ENCODE peak calls at places on chromosomes 7 and 10, in four cellular contexts. A, G, V and J are unnamed samples.

GRCh38 chr7:55794527-55794926 is 68.0 kb downstream of the SEPTIN14 start:
- DNase-seq in A (no peak), G (no peak), V (no peak), J (no peak)

GRCh38 chr10:3943695-3944257 is 158.8 kb upstream of the KLF6 start:
- DNase-seq in A (no peak), G (no peak), V (no peak), J (no peak)

GRCh38 chr10:53434413-53434812 is 661.8 kb upstream of the MBL2 start:
- DNase-seq in A (no peak), G (no peak), V (no peak), J (no peak)

GRCh38 chr10:123797813-123798212 is 93.8 kb downstream of the CPXM2 start:
- DNase-seq in A (peak), G (no peak), V (no peak), J (no peak)

GRCh38 chr10:46293832-46294640 is 7.2 kb downstream of the ANTXRL start:
- DNase-seq in A (no peak), G (no peak), V (peak), J (peak)

GRCh38 chr7:88243345-88243909 is 23.6 kb upstream of the SRI start:
- DNase-seq in A (no peak), G (no peak), V (peak), J (no peak)

GRCh38 chr10:18607503-18607902 is 43.9 kb downstream of the NSUN6 start:
- DNase-seq in A (no peak), G (peak), V (peak), J (peak)

GRCh38 chr7:69597278-69598076 is 798 bp upstream of the AUTS2 start:
- DNase-seq in A (peak), G (peak), V (no peak), J (peak)

GRCh38 chr10:72334196-72334831 is 20.4 kb downstream of the DNAJB12 start:
- DNase-seq in A (no peak), G (no peak), V (peak), J (no peak)

GRCh38 chr10:116044722-116045374 is 228.2 kb downstream of the GFRA1 start:
- DNase-seq in A (no peak), G (no peak), V (no peak), J (no peak)

GRCh38 chr10:82091413-82091812 is 216.4 kb downstream of the NRG3 start:
- DNase-seq in A (no peak), G (no peak), V (no peak), J (no peak)

GRCh38 chr10:7411671-7412481 is 1.0 kb upstream of the SFMBT2 start:
- DNase-seq in A (no peak), G (no peak), V (no peak), J (no peak)

GRCh38 chr10:80357000-80357803 is 621 bp downstream of the DYDC2 start:
- DNase-seq in A (no peak), G (no peak), V (no peak), J (no peak)

GRCh38 chr7:116585392-116585791 is 60.6 kb downstream of the CAV1 start:
- DNase-seq in A (no peak), G (no peak), V (no peak), J (no peak)

GRCh38 chr7:116582806-116583444 is 58.1 kb downstream of the CAV1 start:
- DNase-seq in A (no peak), G (no peak), V (no peak), J (no peak)

GRCh38 chr7:116582164-116582732 is 57.4 kb downstream of the CAV1 start:
- DNase-seq in A (no peak), G (no peak), V (no peak), J (no peak)

GRCh38 chr7:116584721-116585120 is 59.9 kb downstream of the CAV1 start:
- DNase-seq in A (no peak), G (no peak), V (no peak), J (no peak)

GRCh38 chr7:116583653-116584052 is 58.8 kb downstream of the CAV1 start:
- DNase-seq in A (no peak), G (no peak), V (no peak), J (no peak)
- TF ChIP-seq EP300 in A (no peak), G (no peak), V (no peak), J (no peak)

GRCh38 chr7:17233643-17234397 is 64.6 kb upstream of the AHR start:
- DNase-seq in A (no peak), G (no peak), V (peak), J (no peak)
- TF ChIP-seq POLR2A in A (no peak), G (no peak), V (no peak), J (no peak)

DNA sequence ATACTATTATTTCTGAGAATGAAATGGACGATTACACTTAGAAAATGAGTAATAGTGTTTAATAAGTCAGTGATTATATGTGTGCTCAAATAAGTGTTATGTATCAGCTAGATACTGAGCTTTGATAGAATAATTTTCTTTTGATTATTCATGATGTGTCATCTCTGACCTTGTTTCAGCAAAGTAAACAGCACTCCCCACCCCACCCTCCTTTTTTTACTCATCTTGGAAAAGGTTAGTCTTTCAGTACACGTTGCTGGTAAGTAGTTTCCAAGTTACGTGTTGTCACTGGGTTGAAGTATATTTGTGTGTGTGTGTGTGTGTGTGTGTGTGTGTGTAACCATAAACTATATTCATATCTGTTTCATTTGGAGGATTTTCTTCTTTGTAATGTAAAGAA is 84.1 kb downstream of the GNAI1 start:
- DNase-seq in A (no peak), G (no peak), V (no peak), J (no peak)
- TF ChIP-seq POLR2AphosphoS5 in A (no peak), G (no peak), V (no peak), J (peak)

DNA sequence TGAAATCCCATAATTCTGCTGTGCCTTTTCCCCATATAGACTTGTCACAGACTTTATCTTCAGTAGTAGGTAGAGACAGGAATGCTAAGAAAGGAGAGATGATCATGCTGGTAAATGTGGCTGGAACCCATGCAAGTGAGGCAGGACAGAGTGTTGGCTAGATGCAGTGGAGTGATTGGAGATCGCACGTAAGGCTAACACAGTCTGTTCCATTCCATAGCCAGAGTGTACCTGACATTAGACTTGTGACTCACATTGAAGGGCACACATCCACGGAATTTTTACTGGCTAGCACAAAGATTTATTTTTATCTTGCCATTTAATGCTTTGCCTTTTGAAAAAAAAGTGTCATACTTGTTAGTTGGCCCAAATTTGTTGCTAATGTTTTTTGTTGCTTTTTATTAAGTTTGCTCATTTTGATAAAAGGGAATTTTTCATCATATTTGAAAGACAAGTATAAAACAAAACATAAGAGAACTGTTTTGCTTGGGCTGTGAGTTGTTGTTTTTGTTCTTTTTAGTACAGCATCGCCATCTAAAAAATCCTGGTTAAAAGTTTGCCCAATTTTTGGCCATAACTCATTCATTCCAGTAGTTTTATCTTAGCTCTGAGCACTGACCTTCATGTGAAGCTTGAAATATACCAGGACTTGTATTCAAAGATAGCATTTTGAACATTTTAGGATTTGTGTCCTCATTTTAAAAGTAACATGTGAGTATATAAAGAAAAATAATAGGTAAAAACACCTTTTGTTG is 81.0 kb downstream of the CPED1 start:
- DNase-seq in A (no peak), G (no peak), V (peak), J (no peak)
- TF ChIP-seq EP300 in A (peak), G (peak), V (no peak), J (no peak)